ENCODE peak calls at places on chromosomes 3 and 15, in ten cellular contexts. One of them, this sample, is unnamed.

GRCh38 chr15:80549191-80549590 is 145.0 kb downstream of the ARNT2 start:
- DNase-seq in ovary: no peak
- DNase-seq in K562: no peak
- DNase-seq in heart left ventricle: no peak
- DNase-seq in Peyer's patch: no peak
- DNase-seq in A549: no peak
- DNase-seq in stomach: no peak
- DNase-seq in HCT116: no peak
- DNase-seq in body of pancreas: no peak
- DNase-seq in breast epithelium: no peak
- DNase-seq in this sample: no peak

GRCh38 chr3:155416500-155417118 is 123.1 kb upstream of the STRIT1 start:
- DNase-seq in ovary: no peak
- DNase-seq in K562: no peak
- DNase-seq in heart left ventricle: no peak
- DNase-seq in Peyer's patch: no peak
- DNase-seq in A549: peak; percentile 61
- DNase-seq in stomach: no peak
- DNase-seq in HCT116: no peak
- DNase-seq in body of pancreas: no peak
- DNase-seq in breast epithelium: no peak
- DNase-seq in this sample: no peak

GRCh38 chr3:264394-265156 is 68.0 kb downstream of the CHL1 start:
- DNase-seq in ovary: no peak
- DNase-seq in K562: no peak
- DNase-seq in heart left ventricle: no peak
- DNase-seq in Peyer's patch: no peak
- DNase-seq in A549: peak; percentile 50
- DNase-seq in stomach: no peak
- DNase-seq in HCT116: no peak
- DNase-seq in body of pancreas: peak; percentile 26
- DNase-seq in breast epithelium: no peak
- DNase-seq in this sample: no peak

GRCh38 chr3:141561426-141562034 is 74.7 kb downstream of the RASA2 start:
- DNase-seq in ovary: no peak
- DNase-seq in K562: peak; percentile 40
- DNase-seq in heart left ventricle: peak; percentile 22
- DNase-seq in Peyer's patch: peak; percentile 28
- DNase-seq in A549: no peak
- DNase-seq in stomach: no peak
- DNase-seq in HCT116: peak; percentile 58
- DNase-seq in body of pancreas: peak; percentile 46
- DNase-seq in breast epithelium: no peak
- DNase-seq in this sample: no peak

GRCh38 chr3:148178508-148178907 is 519.2 kb upstream of the AGTR1 start:
- DNase-seq in ovary: no peak
- DNase-seq in K562: no peak
- DNase-seq in heart left ventricle: no peak
- DNase-seq in Peyer's patch: no peak
- DNase-seq in A549: no peak
- DNase-seq in stomach: no peak
- DNase-seq in HCT116: no peak
- DNase-seq in body of pancreas: no peak
- DNase-seq in breast epithelium: no peak
- DNase-seq in this sample: no peak

GRCh38 chr3:190429681-190430080 is 20.0 kb downstream of the TMEM207 start:
- DNase-seq in ovary: no peak
- DNase-seq in K562: no peak
- DNase-seq in heart left ventricle: no peak
- DNase-seq in Peyer's patch: no peak
- DNase-seq in A549: no peak
- DNase-seq in stomach: no peak
- DNase-seq in HCT116: no peak
- DNase-seq in body of pancreas: no peak
- DNase-seq in breast epithelium: no peak
- DNase-seq in this sample: no peak

GRCh38 chr3:131795382-131796085 is 239.3 kb downstream of the CPNE4 start:
- DNase-seq in ovary: no peak
- DNase-seq in K562: peak; percentile 41
- DNase-seq in heart left ventricle: no peak
- DNase-seq in Peyer's patch: no peak
- DNase-seq in A549: no peak
- DNase-seq in stomach: no peak
- DNase-seq in HCT116: no peak
- DNase-seq in body of pancreas: peak; percentile 15
- DNase-seq in breast epithelium: no peak
- DNase-seq in this sample: no peak

GRCh38 chr3:43074482-43074881 is 31.4 kb downstream of the POMGNT2 start:
- DNase-seq in ovary: no peak
- DNase-seq in K562: no peak
- DNase-seq in heart left ventricle: no peak
- DNase-seq in Peyer's patch: no peak
- DNase-seq in A549: no peak
- DNase-seq in stomach: no peak
- DNase-seq in HCT116: no peak
- DNase-seq in body of pancreas: no peak
- DNase-seq in breast epithelium: no peak
- DNase-seq in this sample: no peak

GRCh38 chr3:39721076-39721475 is 88.3 kb upstream of the MYRIP start:
- DNase-seq in ovary: no peak
- DNase-seq in K562: no peak
- DNase-seq in heart left ventricle: no peak
- DNase-seq in Peyer's patch: no peak
- DNase-seq in A549: no peak
- DNase-seq in stomach: no peak
- DNase-seq in HCT116: no peak
- DNase-seq in body of pancreas: no peak
- DNase-seq in breast epithelium: no peak
- DNase-seq in this sample: no peak

GRCh38 chr3:197302696-197303341 is 4.4 kb upstream of the DLG1 start:
- DNase-seq in ovary: no peak
- DNase-seq in K562: no peak
- DNase-seq in heart left ventricle: no peak
- DNase-seq in Peyer's patch: no peak
- DNase-seq in A549: no peak
- DNase-seq in stomach: no peak
- DNase-seq in HCT116: no peak
- DNase-seq in body of pancreas: no peak
- DNase-seq in breast epithelium: no peak
- DNase-seq in this sample: no peak
- H3K4me1 ChIP-seq in ovary: peaks cover 9% of the 10 kb centered on the region
- H3K4me1 ChIP-seq in K562: peaks cover 26% of the 10 kb centered on the region
- H3K4me1 ChIP-seq in heart left ventricle: no peaks in the 10 kb centered on the region
- H3K4me1 ChIP-seq in Peyer's patch: no peaks in the 10 kb centered on the region
- H3K4me1 ChIP-seq in A549: peaks cover 18% of the 10 kb centered on the region
- H3K4me1 ChIP-seq in stomach: peaks cover 24% of the 10 kb centered on the region
- H3K4me1 ChIP-seq in HCT116: peaks cover 8% of the 10 kb centered on the region
- H3K4me1 ChIP-seq in body of pancreas: peaks cover 17% of the 10 kb centered on the region
- H3K4me1 ChIP-seq in breast epithelium: no peaks in the 10 kb centered on the region
- H3K4me1 ChIP-seq in this sample: no peaks in the 10 kb centered on the region

DNA sequence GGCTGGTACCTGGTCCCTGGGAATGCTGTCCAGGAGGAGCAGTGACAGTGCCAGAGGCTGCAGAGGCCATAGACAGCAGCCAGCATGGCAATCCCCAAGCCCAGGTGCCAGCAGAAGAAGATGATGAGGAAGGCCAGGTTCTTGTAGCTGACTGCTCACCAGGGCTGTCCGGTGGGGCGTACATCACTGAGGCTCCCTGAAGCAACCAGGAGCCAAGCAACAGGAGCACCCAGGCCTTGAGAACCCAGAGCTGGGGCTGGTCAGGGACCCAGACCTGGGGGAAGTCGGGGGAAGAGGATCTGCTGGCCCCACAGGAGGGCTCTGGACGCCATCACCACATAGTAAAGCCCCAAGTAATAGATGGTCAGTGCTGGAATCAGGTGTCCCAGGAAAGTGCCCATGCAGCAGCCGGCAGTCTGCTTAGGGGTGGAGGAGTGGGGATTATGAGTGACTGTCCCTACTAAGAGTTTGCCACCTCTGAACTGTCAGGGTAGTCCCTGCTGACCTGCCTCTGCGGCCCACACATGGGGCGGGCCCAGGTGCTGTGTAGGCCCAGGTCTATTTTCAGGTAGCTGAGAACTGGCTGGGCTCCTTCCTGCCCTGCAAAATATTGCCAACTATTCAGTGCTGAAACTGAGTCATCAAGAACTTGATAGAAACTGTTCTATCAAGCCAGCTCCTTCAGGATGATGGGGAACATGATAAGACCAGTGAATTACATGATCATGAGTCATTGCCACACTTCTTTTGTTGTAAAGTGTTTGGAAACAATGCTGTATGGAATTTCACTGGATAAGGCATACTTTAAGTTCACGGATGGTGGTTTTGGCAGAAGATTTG is 68.7 kb downstream of the CHRD start:
- DNase-seq in ovary: no peak
- DNase-seq in K562: no peak
- DNase-seq in heart left ventricle: no peak
- DNase-seq in Peyer's patch: no peak
- DNase-seq in A549: peak; percentile 13
- DNase-seq in stomach: peak; percentile 48
- DNase-seq in HCT116: peak; percentile 75
- DNase-seq in body of pancreas: no peak
- DNase-seq in breast epithelium: no peak
- DNase-seq in this sample: no peak
- TF ChIP-seq POLR2A in ovary: no peak
- TF ChIP-seq POLR2A in K562: no peak
- TF ChIP-seq POLR2A in heart left ventricle: no peak
- TF ChIP-seq POLR2A in Peyer's patch: no peak
- TF ChIP-seq POLR2A in A549: no peak
- TF ChIP-seq POLR2A in stomach: no peak
- TF ChIP-seq POLR2A in HCT116: no peak
- TF ChIP-seq POLR2A in body of pancreas: no peak
- TF ChIP-seq POLR2A in breast epithelium: no peak
- TF ChIP-seq POLR2A in this sample: no peak

GRCh38 chr15:40821195-40821594 is 7.3 kb downstream of the PPP1R14D start:
- DNase-seq in ovary: no peak
- DNase-seq in K562: no peak
- DNase-seq in heart left ventricle: no peak
- DNase-seq in Peyer's patch: no peak
- DNase-seq in A549: no peak
- DNase-seq in stomach: no peak
- DNase-seq in HCT116: no peak
- DNase-seq in body of pancreas: no peak
- DNase-seq in breast epithelium: no peak
- DNase-seq in this sample: no peak
- H3K4me1 ChIP-seq in ovary: no peaks in the 10 kb centered on the region
- H3K4me1 ChIP-seq in K562: peaks cover 11% of the 10 kb centered on the region
- H3K4me1 ChIP-seq in heart left ventricle: no peaks in the 10 kb centered on the region
- H3K4me1 ChIP-seq in Peyer's patch: peaks cover 9% of the 10 kb centered on the region
- H3K4me1 ChIP-seq in A549: peaks cover 29% of the 10 kb centered on the region
- H3K4me1 ChIP-seq in stomach: no peaks in the 10 kb centered on the region
- H3K4me1 ChIP-seq in HCT116: peaks cover 11% of the 10 kb centered on the region
- H3K4me1 ChIP-seq in body of pancreas: peaks cover 11% of the 10 kb centered on the region
- H3K4me1 ChIP-seq in breast epithelium: no peaks in the 10 kb centered on the region
- H3K4me1 ChIP-seq in this sample: no peaks in the 10 kb centered on the region

GRCh38 chr3:31533169-31533870 is 595 bp downstream of the STT3B start:
- DNase-seq in ovary: peak; percentile 79
- DNase-seq in K562: peak; percentile 52
- DNase-seq in heart left ventricle: peak; percentile 63
- DNase-seq in Peyer's patch: peak; percentile 53
- DNase-seq in A549: peak; percentile 27
- DNase-seq in stomach: peak; percentile 52
- DNase-seq in HCT116: no peak
- DNase-seq in body of pancreas: peak; percentile 55
- DNase-seq in breast epithelium: peak; percentile 58
- DNase-seq in this sample: peak; percentile 61
- TF ChIP-seq POLR2A in ovary: no peak
- TF ChIP-seq POLR2A in K562: no peak
- TF ChIP-seq POLR2A in heart left ventricle: no peak
- TF ChIP-seq POLR2A in Peyer's patch: peak; percentile 26
- TF ChIP-seq POLR2A in A549: no peak
- TF ChIP-seq POLR2A in stomach: no peak
- TF ChIP-seq POLR2A in HCT116: no peak
- TF ChIP-seq POLR2A in body of pancreas: no peak
- TF ChIP-seq POLR2A in breast epithelium: no peak
- TF ChIP-seq POLR2A in this sample: no peak

GRCh38 chr3:60178931-60179653 is 1072.2 kb downstream of the FHIT start:
- DNase-seq in ovary: no peak
- DNase-seq in K562: no peak
- DNase-seq in heart left ventricle: no peak
- DNase-seq in Peyer's patch: no peak
- DNase-seq in A549: no peak
- DNase-seq in stomach: no peak
- DNase-seq in HCT116: no peak
- DNase-seq in body of pancreas: no peak
- DNase-seq in breast epithelium: no peak
- DNase-seq in this sample: no peak
- H3K4me1 ChIP-seq in ovary: no peaks in the 10 kb centered on the region
- H3K4me1 ChIP-seq in K562: no peaks in the 10 kb centered on the region
- H3K4me1 ChIP-seq in heart left ventricle: no peaks in the 10 kb centered on the region
- H3K4me1 ChIP-seq in Peyer's patch: no peaks in the 10 kb centered on the region
- H3K4me1 ChIP-seq in A549: no peaks in the 10 kb centered on the region
- H3K4me1 ChIP-seq in stomach: no peaks in the 10 kb centered on the region
- H3K4me1 ChIP-seq in HCT116: no peaks in the 10 kb centered on the region
- H3K4me1 ChIP-seq in body of pancreas: no peaks in the 10 kb centered on the region
- H3K4me1 ChIP-seq in breast epithelium: no peaks in the 10 kb centered on the region
- H3K4me1 ChIP-seq in this sample: no peaks in the 10 kb centered on the region

DNA sequence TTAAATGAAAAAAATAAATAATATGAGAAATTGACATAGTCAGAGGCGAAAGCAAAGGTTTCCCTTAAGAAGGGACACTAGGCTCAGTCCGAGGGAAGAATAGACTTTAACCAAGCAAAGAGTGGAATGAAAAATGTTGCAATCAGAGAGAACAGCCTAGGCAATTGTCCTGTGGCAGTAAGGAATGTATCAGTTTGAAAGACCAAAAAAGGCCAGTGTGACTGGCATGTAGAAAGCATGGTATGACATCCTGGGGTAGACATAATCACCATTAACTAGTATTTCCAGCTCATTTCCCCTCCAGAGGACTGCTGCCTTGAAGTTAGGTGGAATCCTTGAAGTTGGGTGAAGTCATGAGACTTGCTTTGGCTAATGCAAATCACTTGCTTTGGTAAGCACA is 14.8 kb upstream of the PIK3CB start:
- DNase-seq in ovary: no peak
- DNase-seq in K562: no peak
- DNase-seq in heart left ventricle: no peak
- DNase-seq in Peyer's patch: no peak
- DNase-seq in A549: no peak
- DNase-seq in stomach: no peak
- DNase-seq in HCT116: no peak
- DNase-seq in body of pancreas: no peak
- DNase-seq in breast epithelium: no peak
- DNase-seq in this sample: no peak
- TF ChIP-seq POLR2A in ovary: no peak
- TF ChIP-seq POLR2A in K562: no peak
- TF ChIP-seq POLR2A in heart left ventricle: no peak
- TF ChIP-seq POLR2A in Peyer's patch: no peak
- TF ChIP-seq POLR2A in A549: no peak
- TF ChIP-seq POLR2A in stomach: no peak
- TF ChIP-seq POLR2A in HCT116: no peak
- TF ChIP-seq POLR2A in body of pancreas: no peak
- TF ChIP-seq POLR2A in breast epithelium: no peak
- TF ChIP-seq POLR2A in this sample: no peak

GRCh38 chr15:70097337-70098169 is at the start of gene TLE3:
- DNase-seq in ovary: peak; percentile 97
- DNase-seq in K562: peak; percentile 98
- DNase-seq in heart left ventricle: peak; percentile 99
- DNase-seq in Peyer's patch: peak; percentile 100
- DNase-seq in A549: peak; percentile 100
- DNase-seq in stomach: peak; percentile 99
- DNase-seq in HCT116: peak; percentile 95
- DNase-seq in body of pancreas: peak; percentile 100
- DNase-seq in breast epithelium: peak; percentile 100
- DNase-seq in this sample: peak; percentile 98
- H3K4me1 ChIP-seq in ovary: peaks cover 29% of the 10 kb centered on the region
- H3K4me1 ChIP-seq in K562: peaks cover 64% of the 10 kb centered on the region
- H3K4me1 ChIP-seq in heart left ventricle: peaks cover 37% of the 10 kb centered on the region
- H3K4me1 ChIP-seq in Peyer's patch: peaks cover 49% of the 10 kb centered on the region
- H3K4me1 ChIP-seq in A549: peaks cover 46% of the 10 kb centered on the region
- H3K4me1 ChIP-seq in stomach: peaks cover 70% of the 10 kb centered on the region
- H3K4me1 ChIP-seq in HCT116: peaks cover 25% of the 10 kb centered on the region
- H3K4me1 ChIP-seq in body of pancreas: peaks cover 87% of the 10 kb centered on the region
- H3K4me1 ChIP-seq in breast epithelium: peaks cover 23% of the 10 kb centered on the region
- H3K4me1 ChIP-seq in this sample: no peaks in the 10 kb centered on the region